ENCODE peak calls at places on chromosome 19, in seven cellular contexts. One of them, this sample, is unnamed.

GRCh38 chr19:51185069-51185867 is 39.6 kb upstream of the CD33 start:
- DNase-seq in adrenal gland: no peak
- DNase-seq in ovary: no peak
- DNase-seq in lower leg skin: no peak
- DNase-seq in uterus: no peak
- DNase-seq in esophagus muscularis mucosa: no peak
- DNase-seq in upper lobe of left lung: peak
- DNase-seq in this sample: no peak

GRCh38 chr19:3095375-3096191 is 1.4 kb downstream of the GNA11 start:
- DNase-seq in upper lobe of left lung: peak
- DNase-seq in ovary: no peak
- DNase-seq in uterus: no peak
- DNase-seq in adrenal gland: peak
- DNase-seq in esophagus muscularis mucosa: no peak
- DNase-seq in lower leg skin: no peak
- DNase-seq in this sample: no peak

GRCh38 chr19:15779756-15780476 is 7.5 kb upstream of the OR10H5 start:
- DNase-seq in adrenal gland: peak
- DNase-seq in upper lobe of left lung: peak
- DNase-seq in esophagus muscularis mucosa: peak
- DNase-seq in uterus: peak
- DNase-seq in ovary: peak
- DNase-seq in lower leg skin: peak
- DNase-seq in this sample: peak

GRCh38 chr19:5321851-5322681 is 18.5 kb downstream of the PTPRS start:
- DNase-seq in upper lobe of left lung: peak
- DNase-seq in lower leg skin: no peak
- DNase-seq in esophagus muscularis mucosa: no peak
- DNase-seq in ovary: no peak
- DNase-seq in adrenal gland: no peak
- DNase-seq in uterus: no peak
- DNase-seq in this sample: no peak

GRCh38 chr19:48194041-48194871 is 23.8 kb downstream of the ZSWIM9 start:
- DNase-seq in esophagus muscularis mucosa: no peak
- DNase-seq in uterus: no peak
- DNase-seq in ovary: no peak
- DNase-seq in lower leg skin: peak
- DNase-seq in upper lobe of left lung: peak
- DNase-seq in adrenal gland: no peak
- DNase-seq in this sample: no peak

GRCh38 chr19:37218592-37218935 is 550 bp downstream of the ZNF383 start:
- DNase-seq in adrenal gland: no peak
- DNase-seq in upper lobe of left lung: no peak
- DNase-seq in ovary: no peak
- DNase-seq in esophagus muscularis mucosa: no peak
- DNase-seq in lower leg skin: no peak
- DNase-seq in uterus: no peak
- DNase-seq in this sample: no peak

GRCh38 chr19:55387736-55388497 is 2.2 kb downstream of the RPL28 start:
- DNase-seq in upper lobe of left lung: no peak
- DNase-seq in lower leg skin: no peak
- DNase-seq in uterus: no peak
- DNase-seq in ovary: no peak
- DNase-seq in esophagus muscularis mucosa: no peak
- DNase-seq in adrenal gland: no peak
- DNase-seq in this sample: no peak

GRCh38 chr19:45526143-45526542 is 18.9 kb downstream of the VASP start:
- DNase-seq in esophagus muscularis mucosa: no peak
- DNase-seq in uterus: peak
- DNase-seq in upper lobe of left lung: no peak
- DNase-seq in lower leg skin: no peak
- DNase-seq in adrenal gland: peak
- DNase-seq in ovary: peak
- DNase-seq in this sample: peak

GRCh38 chr19:47750752-47751151 is 5.4 kb downstream of the NOP53 start:
- DNase-seq in upper lobe of left lung: peak
- DNase-seq in esophagus muscularis mucosa: no peak
- DNase-seq in uterus: no peak
- DNase-seq in lower leg skin: no peak
- DNase-seq in adrenal gland: no peak
- DNase-seq in ovary: no peak
- DNase-seq in this sample: no peak

GRCh38 chr19:38073806-38074685 is 150.0 kb downstream of the DPF1 start:
- DNase-seq in uterus: no peak
- DNase-seq in lower leg skin: no peak
- DNase-seq in ovary: no peak
- DNase-seq in esophagus muscularis mucosa: no peak
- DNase-seq in adrenal gland: no peak
- DNase-seq in upper lobe of left lung: no peak
- DNase-seq in this sample: no peak

GRCh38 chr19:6318772-6319171 is 14.6 kb downstream of the ACER1 start:
- DNase-seq in ovary: no peak
- DNase-seq in esophagus muscularis mucosa: no peak
- DNase-seq in adrenal gland: no peak
- DNase-seq in uterus: no peak
- DNase-seq in upper lobe of left lung: no peak
- DNase-seq in lower leg skin: no peak
- DNase-seq in this sample: no peak

GRCh38 chr19:3656747-3657394 is 30.3 kb upstream of the CACTIN start:
- DNase-seq in ovary: no peak
- DNase-seq in upper lobe of left lung: no peak
- DNase-seq in lower leg skin: no peak
- DNase-seq in esophagus muscularis mucosa: no peak
- DNase-seq in uterus: no peak
- DNase-seq in adrenal gland: no peak
- DNase-seq in this sample: no peak

GRCh38 chr19:45955905-45956608 is 17.6 kb downstream of the NOVA2 start:
- DNase-seq in esophagus muscularis mucosa: no peak
- DNase-seq in lower leg skin: no peak
- DNase-seq in uterus: peak
- DNase-seq in ovary: no peak
- DNase-seq in upper lobe of left lung: no peak
- DNase-seq in adrenal gland: peak
- DNase-seq in this sample: peak

GRCh38 chr19:38656171-38656981 is 8.9 kb downstream of the ACTN4 start:
- DNase-seq in lower leg skin: no peak
- DNase-seq in esophagus muscularis mucosa: no peak
- DNase-seq in uterus: no peak
- DNase-seq in adrenal gland: no peak
- DNase-seq in ovary: no peak
- DNase-seq in upper lobe of left lung: no peak
- DNase-seq in this sample: no peak

GRCh38 chr19:39599116-39599515 is 3.2 kb upstream of the LGALS13 start:
- DNase-seq in upper lobe of left lung: no peak
- DNase-seq in uterus: no peak
- DNase-seq in esophagus muscularis mucosa: no peak
- DNase-seq in ovary: no peak
- DNase-seq in lower leg skin: no peak
- DNase-seq in adrenal gland: peak
- DNase-seq in this sample: no peak

GRCh38 chr19:13100031-13100588 is 2.5 kb downstream of the LYL1 start:
- DNase-seq in adrenal gland: no peak
- DNase-seq in ovary: peak
- DNase-seq in uterus: no peak
- DNase-seq in lower leg skin: no peak
- DNase-seq in esophagus muscularis mucosa: no peak
- DNase-seq in upper lobe of left lung: no peak
- DNase-seq in this sample: no peak

GRCh38 chr19:6765738-6766356 is 1.4 kb downstream of the SH2D3A start:
- DNase-seq in lower leg skin: peak
- DNase-seq in esophagus muscularis mucosa: no peak
- DNase-seq in upper lobe of left lung: peak
- DNase-seq in uterus: no peak
- DNase-seq in ovary: no peak
- DNase-seq in adrenal gland: no peak
- DNase-seq in this sample: no peak

GRCh38 chr19:16794456-16794855 is 34.7 kb upstream of the SIN3B start:
- DNase-seq in uterus: no peak
- DNase-seq in ovary: no peak
- DNase-seq in upper lobe of left lung: no peak
- DNase-seq in esophagus muscularis mucosa: no peak
- DNase-seq in lower leg skin: no peak
- DNase-seq in adrenal gland: no peak
- DNase-seq in this sample: no peak

GRCh38 chr19:2567580-2567979 is 91.7 kb downstream of the GADD45B start:
- DNase-seq in lower leg skin: peak
- DNase-seq in adrenal gland: peak
- DNase-seq in esophagus muscularis mucosa: no peak
- DNase-seq in uterus: no peak
- DNase-seq in ovary: no peak
- DNase-seq in upper lobe of left lung: no peak
- DNase-seq in this sample: peak

GRCh38 chr19:6222884-6223283 is 56.9 kb downstream of the MLLT1 start:
- DNase-seq in upper lobe of left lung: peak
- DNase-seq in adrenal gland: peak
- DNase-seq in uterus: no peak
- DNase-seq in lower leg skin: no peak
- DNase-seq in ovary: no peak
- DNase-seq in esophagus muscularis mucosa: no peak
- DNase-seq in this sample: no peak

GRCh38 chr19:1373534-1374249 is 10.0 kb upstream of the NDUFS7 start:
- DNase-seq in uterus: no peak
- DNase-seq in upper lobe of left lung: peak
- DNase-seq in adrenal gland: peak
- DNase-seq in lower leg skin: no peak
- DNase-seq in esophagus muscularis mucosa: no peak
- DNase-seq in ovary: peak
- DNase-seq in this sample: no peak

GRCh38 chr19:38985262-38985661 is 9.7 kb upstream of the FBXO17 start:
- DNase-seq in ovary: no peak
- DNase-seq in upper lobe of left lung: no peak
- DNase-seq in uterus: no peak
- DNase-seq in lower leg skin: no peak
- DNase-seq in adrenal gland: no peak
- DNase-seq in esophagus muscularis mucosa: no peak
- DNase-seq in this sample: no peak

GRCh38 chr19:46863818-46864629 is 3.2 kb downstream of the ARHGAP35 start:
- DNase-seq in lower leg skin: peak
- DNase-seq in upper lobe of left lung: no peak
- DNase-seq in adrenal gland: no peak
- DNase-seq in esophagus muscularis mucosa: no peak
- DNase-seq in uterus: no peak
- DNase-seq in ovary: no peak
- DNase-seq in this sample: peak

GRCh38 chr19:29845576-29846176 is 33.9 kb downstream of the CCNE1 start:
- DNase-seq in esophagus muscularis mucosa: no peak
- DNase-seq in uterus: no peak
- DNase-seq in adrenal gland: peak
- DNase-seq in upper lobe of left lung: peak
- DNase-seq in lower leg skin: peak
- DNase-seq in ovary: no peak
- DNase-seq in this sample: no peak

GRCh38 chr19:2251577-2252480 is 2.7 kb downstream of the AMH start:
- DNase-seq in esophagus muscularis mucosa: no peak
- DNase-seq in ovary: no peak
- DNase-seq in adrenal gland: no peak
- DNase-seq in upper lobe of left lung: peak
- DNase-seq in lower leg skin: no peak
- DNase-seq in uterus: no peak
- DNase-seq in this sample: no peak

GRCh38 chr19:39038098-39038497 is 5.7 kb upstream of the FBXO27 start:
- DNase-seq in lower leg skin: no peak
- DNase-seq in ovary: no peak
- DNase-seq in esophagus muscularis mucosa: no peak
- DNase-seq in upper lobe of left lung: no peak
- DNase-seq in adrenal gland: no peak
- DNase-seq in uterus: peak
- DNase-seq in this sample: no peak

GRCh38 chr19:13056052-13056660 is 46.5 kb downstream of the LYL1 start:
- DNase-seq in esophagus muscularis mucosa: no peak
- DNase-seq in lower leg skin: peak
- DNase-seq in upper lobe of left lung: peak
- DNase-seq in adrenal gland: no peak
- DNase-seq in ovary: peak
- DNase-seq in uterus: peak
- DNase-seq in this sample: peak

GRCh38 chr19:2303209-2303798 is 4.7 kb downstream of the LINGO3 start:
- DNase-seq in adrenal gland: no peak
- DNase-seq in esophagus muscularis mucosa: no peak
- DNase-seq in lower leg skin: no peak
- DNase-seq in upper lobe of left lung: no peak
- DNase-seq in ovary: no peak
- DNase-seq in uterus: no peak
- DNase-seq in this sample: no peak

GRCh38 chr19:46818812-46819211 is 30.4 kb upstream of the SLC1A5 start:
- DNase-seq in adrenal gland: no peak
- DNase-seq in lower leg skin: no peak
- DNase-seq in esophagus muscularis mucosa: no peak
- DNase-seq in uterus: no peak
- DNase-seq in upper lobe of left lung: no peak
- DNase-seq in ovary: no peak
- DNase-seq in this sample: no peak

GRCh38 chr19:1873524-1874473 is 10.4 kb upstream of the KLF16 start:
- DNase-seq in adrenal gland: peak
- DNase-seq in upper lobe of left lung: peak
- DNase-seq in ovary: peak
- DNase-seq in esophagus muscularis mucosa: no peak
- DNase-seq in uterus: peak
- DNase-seq in lower leg skin: peak
- DNase-seq in this sample: peak

GRCh38 chr19:18903146-18904056 is 7.4 kb upstream of the CERS1 start:
- DNase-seq in lower leg skin: no peak
- DNase-seq in adrenal gland: no peak
- DNase-seq in ovary: peak
- DNase-seq in uterus: no peak
- DNase-seq in esophagus muscularis mucosa: no peak
- DNase-seq in upper lobe of left lung: peak
- DNase-seq in this sample: no peak
- H3K4me3 ChIP-seq in lower leg skin: no peak
- H3K4me3 ChIP-seq in adrenal gland: no peak
- H3K4me3 ChIP-seq in ovary: no peak
- H3K4me3 ChIP-seq in uterus: no peak
- H3K4me3 ChIP-seq in esophagus muscularis mucosa: no peak
- H3K4me3 ChIP-seq in upper lobe of left lung: no peak
- H3K4me3 ChIP-seq in this sample: no peak

GRCh38 chr19:52200044-52200443 is 10.2 kb downstream of the PPP2R1A start:
- DNase-seq in ovary: no peak
- DNase-seq in upper lobe of left lung: no peak
- DNase-seq in esophagus muscularis mucosa: no peak
- DNase-seq in adrenal gland: peak
- DNase-seq in uterus: peak
- DNase-seq in lower leg skin: no peak
- DNase-seq in this sample: peak
- TF ChIP-seq POLR2A in ovary: no peak
- TF ChIP-seq POLR2A in upper lobe of left lung: no peak
- TF ChIP-seq POLR2A in esophagus muscularis mucosa: no peak
- TF ChIP-seq POLR2A in adrenal gland: no peak
- TF ChIP-seq POLR2A in uterus: peak
- TF ChIP-seq POLR2A in lower leg skin: no peak
- TF ChIP-seq POLR2A in this sample: no peak

GRCh38 chr19:23470873-23471555 is 75.7 kb upstream of the ZNF91 start:
- DNase-seq in esophagus muscularis mucosa: no peak
- DNase-seq in ovary: no peak
- DNase-seq in upper lobe of left lung: peak
- DNase-seq in adrenal gland: no peak
- DNase-seq in lower leg skin: no peak
- DNase-seq in uterus: no peak
- DNase-seq in this sample: no peak
- H3K4me3 ChIP-seq in esophagus muscularis mucosa: peak
- H3K4me3 ChIP-seq in ovary: no peak
- H3K4me3 ChIP-seq in upper lobe of left lung: no peak
- H3K4me3 ChIP-seq in adrenal gland: no peak
- H3K4me3 ChIP-seq in lower leg skin: peak
- H3K4me3 ChIP-seq in uterus: no peak
- H3K4me3 ChIP-seq in this sample: peak

GRCh38 chr19:14375055-14375581 is 6.1 kb upstream of the ADGRE5 start:
- DNase-seq in esophagus muscularis mucosa: no peak
- DNase-seq in lower leg skin: peak
- DNase-seq in ovary: no peak
- DNase-seq in adrenal gland: no peak
- DNase-seq in uterus: no peak
- DNase-seq in upper lobe of left lung: peak
- DNase-seq in this sample: peak
- TF ChIP-seq POLR2A in esophagus muscularis mucosa: no peak
- TF ChIP-seq POLR2A in lower leg skin: no peak
- TF ChIP-seq POLR2A in ovary: no peak
- TF ChIP-seq POLR2A in adrenal gland: no peak
- TF ChIP-seq POLR2A in uterus: no peak
- TF ChIP-seq POLR2A in upper lobe of left lung: peak
- TF ChIP-seq POLR2A in this sample: no peak

This sample was measured in sigmoid colon.